ENCODE peak calls at places on chromosomes 6 and 20, in eight cellular contexts. One of them, this sample, is unnamed.
A peak's percentile ranks its signal among the peaks of the same experiment; 100 is the strongest.

GRCh38 chr20:24148372-24148771 is 159.8 kb upstream of the GGTLC1 start:
- DNase-seq in hepatocyte: no peak
- DNase-seq in activated T-cell treated with anti-CD3 and anti-CD28 coated beads for 1 hour: no peak
- DNase-seq in CD4-positive, CD25-positive, alpha-beta regulatory T cell: no peak
- DNase-seq in fibroblast of villous mesenchyme: no peak
- DNase-seq in heart right ventricle: no peak
- DNase-seq in non-pigmented ciliary epithelial cell: no peak
- DNase-seq in CD8-positive, alpha-beta T cell: peak; percentile 14
- DNase-seq in this sample: no peak

GRCh38 chr6:14305131-14305530 is 187.6 kb downstream of the CD83 start:
- DNase-seq in CD4-positive, CD25-positive, alpha-beta regulatory T cell: no peak
- DNase-seq in fibroblast of villous mesenchyme: no peak
- DNase-seq in hepatocyte: no peak
- DNase-seq in heart right ventricle: no peak
- DNase-seq in CD8-positive, alpha-beta T cell: no peak
- DNase-seq in non-pigmented ciliary epithelial cell: no peak
- DNase-seq in activated T-cell treated with anti-CD3 and anti-CD28 coated beads for 1 hour: no peak
- DNase-seq in this sample: no peak

GRCh38 chr6:35068206-35068605 is 72.9 kb downstream of the TCP11 start:
- DNase-seq in heart right ventricle: no peak
- DNase-seq in activated T-cell treated with anti-CD3 and anti-CD28 coated beads for 1 hour: no peak
- DNase-seq in fibroblast of villous mesenchyme: no peak
- DNase-seq in CD4-positive, CD25-positive, alpha-beta regulatory T cell: no peak
- DNase-seq in non-pigmented ciliary epithelial cell: no peak
- DNase-seq in hepatocyte: no peak
- DNase-seq in CD8-positive, alpha-beta T cell: no peak
- DNase-seq in this sample: no peak

GRCh38 chr6:31420546-31420945 is 17.2 kb downstream of the MICA start:
- DNase-seq in CD8-positive, alpha-beta T cell: no peak
- DNase-seq in non-pigmented ciliary epithelial cell: no peak
- DNase-seq in activated T-cell treated with anti-CD3 and anti-CD28 coated beads for 1 hour: no peak
- DNase-seq in fibroblast of villous mesenchyme: no peak
- DNase-seq in CD4-positive, CD25-positive, alpha-beta regulatory T cell: no peak
- DNase-seq in heart right ventricle: no peak
- DNase-seq in hepatocyte: no peak
- DNase-seq in this sample: no peak

GRCh38 chr6:47587503-47587902 is 109.9 kb downstream of the CD2AP start:
- DNase-seq in CD8-positive, alpha-beta T cell: no peak
- DNase-seq in heart right ventricle: no peak
- DNase-seq in activated T-cell treated with anti-CD3 and anti-CD28 coated beads for 1 hour: no peak
- DNase-seq in non-pigmented ciliary epithelial cell: peak; percentile 13
- DNase-seq in hepatocyte: no peak
- DNase-seq in CD4-positive, CD25-positive, alpha-beta regulatory T cell: no peak
- DNase-seq in fibroblast of villous mesenchyme: peak; percentile 5
- DNase-seq in this sample: no peak

GRCh38 chr6:44254201-44254956 is 2.9 kb downstream of the SLC35B2 start:
- DNase-seq in CD8-positive, alpha-beta T cell: no peak
- DNase-seq in hepatocyte: no peak
- DNase-seq in activated T-cell treated with anti-CD3 and anti-CD28 coated beads for 1 hour: no peak
- DNase-seq in non-pigmented ciliary epithelial cell: no peak
- DNase-seq in fibroblast of villous mesenchyme: no peak
- DNase-seq in heart right ventricle: no peak
- DNase-seq in CD4-positive, CD25-positive, alpha-beta regulatory T cell: no peak
- DNase-seq in this sample: no peak

GRCh38 chr6:101668496-101668895 is 275.0 kb downstream of the GRIK2 start:
- DNase-seq in fibroblast of villous mesenchyme: no peak
- DNase-seq in heart right ventricle: no peak
- DNase-seq in hepatocyte: no peak
- DNase-seq in activated T-cell treated with anti-CD3 and anti-CD28 coated beads for 1 hour: no peak
- DNase-seq in CD8-positive, alpha-beta T cell: no peak
- DNase-seq in non-pigmented ciliary epithelial cell: no peak
- DNase-seq in CD4-positive, CD25-positive, alpha-beta regulatory T cell: no peak
- DNase-seq in this sample: no peak

GRCh38 chr6:55892749-55893357 is 17.5 kb upstream of the BMP5 start:
- DNase-seq in CD4-positive, CD25-positive, alpha-beta regulatory T cell: no peak
- DNase-seq in CD8-positive, alpha-beta T cell: no peak
- DNase-seq in non-pigmented ciliary epithelial cell: no peak
- DNase-seq in heart right ventricle: no peak
- DNase-seq in fibroblast of villous mesenchyme: peak; percentile 7
- DNase-seq in hepatocyte: no peak
- DNase-seq in activated T-cell treated with anti-CD3 and anti-CD28 coated beads for 1 hour: no peak
- DNase-seq in this sample: no peak

GRCh38 chr20:32189691-32190607 is 17.6 kb downstream of the PLAGL2 start:
- DNase-seq in hepatocyte: peak; percentile 82
- DNase-seq in CD8-positive, alpha-beta T cell: no peak
- DNase-seq in activated T-cell treated with anti-CD3 and anti-CD28 coated beads for 1 hour: peak; percentile 22
- DNase-seq in fibroblast of villous mesenchyme: no peak
- DNase-seq in CD4-positive, CD25-positive, alpha-beta regulatory T cell: peak; percentile 49
- DNase-seq in heart right ventricle: peak; percentile 40
- DNase-seq in non-pigmented ciliary epithelial cell: no peak
- DNase-seq in this sample: peak; percentile 47

GRCh38 chr6:131039345-131039680 is 23.7 kb downstream of the EPB41L2 start:
- DNase-seq in CD8-positive, alpha-beta T cell: no peak
- DNase-seq in hepatocyte: no peak
- DNase-seq in non-pigmented ciliary epithelial cell: no peak
- DNase-seq in activated T-cell treated with anti-CD3 and anti-CD28 coated beads for 1 hour: no peak
- DNase-seq in fibroblast of villous mesenchyme: no peak
- DNase-seq in heart right ventricle: no peak
- DNase-seq in CD4-positive, CD25-positive, alpha-beta regulatory T cell: no peak
- DNase-seq in this sample: no peak

GRCh38 chr20:48823960-48824497 is 3.8 kb downstream of the PREX1 start:
- DNase-seq in CD4-positive, CD25-positive, alpha-beta regulatory T cell: no peak
- DNase-seq in non-pigmented ciliary epithelial cell: peak; percentile 56
- DNase-seq in CD8-positive, alpha-beta T cell: no peak
- DNase-seq in fibroblast of villous mesenchyme: peak; percentile 42
- DNase-seq in activated T-cell treated with anti-CD3 and anti-CD28 coated beads for 1 hour: no peak
- DNase-seq in hepatocyte: no peak
- DNase-seq in heart right ventricle: no peak
- DNase-seq in this sample: peak; percentile 63

GRCh38 chr6:32954983-32955802 is 2.3 kb upstream of the HLA-DMA start:
- DNase-seq in activated T-cell treated with anti-CD3 and anti-CD28 coated beads for 1 hour: no peak
- DNase-seq in heart right ventricle: no peak
- DNase-seq in CD8-positive, alpha-beta T cell: no peak
- DNase-seq in hepatocyte: peak; percentile 39
- DNase-seq in fibroblast of villous mesenchyme: peak; percentile 22
- DNase-seq in CD4-positive, CD25-positive, alpha-beta regulatory T cell: no peak
- DNase-seq in non-pigmented ciliary epithelial cell: no peak
- DNase-seq in this sample: no peak

GRCh38 chr6:52635049-52635577 is 35.8 kb upstream of the TMEM14A start:
- DNase-seq in activated T-cell treated with anti-CD3 and anti-CD28 coated beads for 1 hour: no peak
- DNase-seq in CD4-positive, CD25-positive, alpha-beta regulatory T cell: peak; percentile 9
- DNase-seq in hepatocyte: no peak
- DNase-seq in non-pigmented ciliary epithelial cell: no peak
- DNase-seq in heart right ventricle: no peak
- DNase-seq in CD8-positive, alpha-beta T cell: no peak
- DNase-seq in fibroblast of villous mesenchyme: no peak
- DNase-seq in this sample: no peak

GRCh38 chr6:157381631-157382621 is 936 bp downstream of the ZDHHC14 start:
- DNase-seq in CD8-positive, alpha-beta T cell: peak; percentile 35
- DNase-seq in non-pigmented ciliary epithelial cell: no peak
- DNase-seq in CD4-positive, CD25-positive, alpha-beta regulatory T cell: peak; percentile 45
- DNase-seq in hepatocyte: peak; percentile 77
- DNase-seq in fibroblast of villous mesenchyme: peak; percentile 51
- DNase-seq in activated T-cell treated with anti-CD3 and anti-CD28 coated beads for 1 hour: peak; percentile 46
- DNase-seq in heart right ventricle: peak; percentile 50
- DNase-seq in this sample: peak; percentile 63

GRCh38 chr6:163709693-163710092 is 295.2 kb downstream of the QKI start:
- DNase-seq in activated T-cell treated with anti-CD3 and anti-CD28 coated beads for 1 hour: no peak
- DNase-seq in heart right ventricle: peak; percentile 67
- DNase-seq in hepatocyte: no peak
- DNase-seq in CD4-positive, CD25-positive, alpha-beta regulatory T cell: no peak
- DNase-seq in CD8-positive, alpha-beta T cell: no peak
- DNase-seq in fibroblast of villous mesenchyme: no peak
- DNase-seq in non-pigmented ciliary epithelial cell: no peak
- DNase-seq in this sample: no peak

GRCh38 chr20:48923149-48923718 is 1.7 kb downstream of the ARFGEF2 start:
- DNase-seq in activated T-cell treated with anti-CD3 and anti-CD28 coated beads for 1 hour: no peak
- DNase-seq in non-pigmented ciliary epithelial cell: no peak
- DNase-seq in CD4-positive, CD25-positive, alpha-beta regulatory T cell: no peak
- DNase-seq in hepatocyte: no peak
- DNase-seq in fibroblast of villous mesenchyme: peak; percentile 71
- DNase-seq in heart right ventricle: no peak
- DNase-seq in CD8-positive, alpha-beta T cell: no peak
- DNase-seq in this sample: no peak

GRCh38 chr6:35916056-35916455 is 4.8 kb downstream of the SRPK1 start:
- DNase-seq in CD8-positive, alpha-beta T cell: no peak
- DNase-seq in CD4-positive, CD25-positive, alpha-beta regulatory T cell: no peak
- DNase-seq in hepatocyte: no peak
- DNase-seq in activated T-cell treated with anti-CD3 and anti-CD28 coated beads for 1 hour: no peak
- DNase-seq in heart right ventricle: no peak
- DNase-seq in fibroblast of villous mesenchyme: no peak
- DNase-seq in non-pigmented ciliary epithelial cell: no peak
- DNase-seq in this sample: no peak

GRCh38 chr6:17865243-17865642 is 122.2 kb downstream of the KIF13A start:
- DNase-seq in activated T-cell treated with anti-CD3 and anti-CD28 coated beads for 1 hour: no peak
- DNase-seq in heart right ventricle: no peak
- DNase-seq in fibroblast of villous mesenchyme: no peak
- DNase-seq in CD4-positive, CD25-positive, alpha-beta regulatory T cell: no peak
- DNase-seq in non-pigmented ciliary epithelial cell: no peak
- DNase-seq in hepatocyte: peak; percentile 35
- DNase-seq in CD8-positive, alpha-beta T cell: no peak
- DNase-seq in this sample: no peak

GRCh38 chr20:7893019-7893730 is 47.1 kb downstream of the HAO1 start:
- DNase-seq in fibroblast of villous mesenchyme: peak; percentile 37
- DNase-seq in CD8-positive, alpha-beta T cell: no peak
- DNase-seq in hepatocyte: no peak
- DNase-seq in non-pigmented ciliary epithelial cell: no peak
- DNase-seq in activated T-cell treated with anti-CD3 and anti-CD28 coated beads for 1 hour: no peak
- DNase-seq in CD4-positive, CD25-positive, alpha-beta regulatory T cell: no peak
- DNase-seq in heart right ventricle: no peak
- DNase-seq in this sample: no peak

GRCh38 chr6:40389176-40389767 is 197.9 kb downstream of the LRFN2 start:
- DNase-seq in CD4-positive, CD25-positive, alpha-beta regulatory T cell: no peak
- DNase-seq in heart right ventricle: no peak
- DNase-seq in hepatocyte: no peak
- DNase-seq in non-pigmented ciliary epithelial cell: no peak
- DNase-seq in activated T-cell treated with anti-CD3 and anti-CD28 coated beads for 1 hour: no peak
- DNase-seq in CD8-positive, alpha-beta T cell: no peak
- DNase-seq in fibroblast of villous mesenchyme: no peak
- DNase-seq in this sample: no peak

GRCh38 chr6:13563009-13563408 is 11.4 kb upstream of the SIRT5 start:
- DNase-seq in activated T-cell treated with anti-CD3 and anti-CD28 coated beads for 1 hour: no peak
- DNase-seq in fibroblast of villous mesenchyme: peak; percentile 24
- DNase-seq in CD4-positive, CD25-positive, alpha-beta regulatory T cell: no peak
- DNase-seq in hepatocyte: no peak
- DNase-seq in CD8-positive, alpha-beta T cell: no peak
- DNase-seq in non-pigmented ciliary epithelial cell: no peak
- DNase-seq in heart right ventricle: no peak
- DNase-seq in this sample: no peak

GRCh38 chr20:10594286-10594868 is 79.4 kb downstream of the JAG1 start:
- DNase-seq in fibroblast of villous mesenchyme: no peak
- DNase-seq in non-pigmented ciliary epithelial cell: no peak
- DNase-seq in activated T-cell treated with anti-CD3 and anti-CD28 coated beads for 1 hour: no peak
- DNase-seq in hepatocyte: no peak
- DNase-seq in CD8-positive, alpha-beta T cell: no peak
- DNase-seq in CD4-positive, CD25-positive, alpha-beta regulatory T cell: no peak
- DNase-seq in heart right ventricle: no peak
- DNase-seq in this sample: no peak

GRCh38 chr20:62557425-62557824 is 81.6 kb upstream of the GATA5 start:
- DNase-seq in heart right ventricle: no peak
- DNase-seq in hepatocyte: no peak
- DNase-seq in CD4-positive, CD25-positive, alpha-beta regulatory T cell: no peak
- DNase-seq in activated T-cell treated with anti-CD3 and anti-CD28 coated beads for 1 hour: no peak
- DNase-seq in non-pigmented ciliary epithelial cell: no peak
- DNase-seq in CD8-positive, alpha-beta T cell: no peak
- DNase-seq in fibroblast of villous mesenchyme: no peak
- DNase-seq in this sample: no peak

GRCh38 chr6:14371530-14371929 is 254.0 kb downstream of the CD83 start:
- DNase-seq in fibroblast of villous mesenchyme: no peak
- DNase-seq in hepatocyte: no peak
- DNase-seq in non-pigmented ciliary epithelial cell: no peak
- DNase-seq in heart right ventricle: no peak
- DNase-seq in activated T-cell treated with anti-CD3 and anti-CD28 coated beads for 1 hour: no peak
- DNase-seq in CD8-positive, alpha-beta T cell: no peak
- DNase-seq in CD4-positive, CD25-positive, alpha-beta regulatory T cell: no peak
- DNase-seq in this sample: no peak

GRCh38 chr6:86192123-86192522 is 549.4 kb upstream of the SYNCRIP start:
- DNase-seq in CD4-positive, CD25-positive, alpha-beta regulatory T cell: no peak
- DNase-seq in heart right ventricle: no peak
- DNase-seq in non-pigmented ciliary epithelial cell: no peak
- DNase-seq in hepatocyte: peak; percentile 30
- DNase-seq in activated T-cell treated with anti-CD3 and anti-CD28 coated beads for 1 hour: no peak
- DNase-seq in CD8-positive, alpha-beta T cell: no peak
- DNase-seq in fibroblast of villous mesenchyme: no peak
- DNase-seq in this sample: no peak

GRCh38 chr20:62201173-62202082 is 18.6 kb downstream of the MTG2 start:
- DNase-seq in fibroblast of villous mesenchyme: no peak
- DNase-seq in CD4-positive, CD25-positive, alpha-beta regulatory T cell: no peak
- DNase-seq in hepatocyte: no peak
- DNase-seq in CD8-positive, alpha-beta T cell: no peak
- DNase-seq in non-pigmented ciliary epithelial cell: no peak
- DNase-seq in heart right ventricle: no peak
- DNase-seq in activated T-cell treated with anti-CD3 and anti-CD28 coated beads for 1 hour: no peak
- DNase-seq in this sample: no peak

GRCh38 chr20:22768779-22769178 is 184.4 kb upstream of the FOXA2 start:
- DNase-seq in CD4-positive, CD25-positive, alpha-beta regulatory T cell: no peak
- DNase-seq in activated T-cell treated with anti-CD3 and anti-CD28 coated beads for 1 hour: no peak
- DNase-seq in CD8-positive, alpha-beta T cell: no peak
- DNase-seq in non-pigmented ciliary epithelial cell: no peak
- DNase-seq in fibroblast of villous mesenchyme: no peak
- DNase-seq in hepatocyte: no peak
- DNase-seq in heart right ventricle: no peak
- DNase-seq in this sample: no peak

GRCh38 chr6:131116755-131117360 is 18.4 kb upstream of the AKAP7 start:
- DNase-seq in CD4-positive, CD25-positive, alpha-beta regulatory T cell: peak; percentile 38
- DNase-seq in non-pigmented ciliary epithelial cell: no peak
- DNase-seq in fibroblast of villous mesenchyme: peak; percentile 80
- DNase-seq in heart right ventricle: peak; percentile 11
- DNase-seq in CD8-positive, alpha-beta T cell: no peak
- DNase-seq in activated T-cell treated with anti-CD3 and anti-CD28 coated beads for 1 hour: no peak
- DNase-seq in hepatocyte: peak; percentile 50
- DNase-seq in this sample: no peak

GRCh38 chr6:125665415-125665814 is 84.0 kb upstream of the HEY2 start:
- DNase-seq in CD4-positive, CD25-positive, alpha-beta regulatory T cell: no peak
- DNase-seq in activated T-cell treated with anti-CD3 and anti-CD28 coated beads for 1 hour: no peak
- DNase-seq in CD8-positive, alpha-beta T cell: no peak
- DNase-seq in heart right ventricle: no peak
- DNase-seq in fibroblast of villous mesenchyme: no peak
- DNase-seq in hepatocyte: no peak
- DNase-seq in non-pigmented ciliary epithelial cell: no peak
- DNase-seq in this sample: no peak

GRCh38 chr6:137271245-137272183 is 52.3 kb upstream of the IFNGR1 start:
- DNase-seq in CD8-positive, alpha-beta T cell: no peak
- DNase-seq in non-pigmented ciliary epithelial cell: no peak
- DNase-seq in fibroblast of villous mesenchyme: peak; percentile 59
- DNase-seq in activated T-cell treated with anti-CD3 and anti-CD28 coated beads for 1 hour: no peak
- DNase-seq in CD4-positive, CD25-positive, alpha-beta regulatory T cell: peak; percentile 23
- DNase-seq in hepatocyte: peak; percentile 55
- DNase-seq in heart right ventricle: no peak
- DNase-seq in this sample: no peak